ENCODE peak calls at places on chromosomes 3 and 15, in six cellular contexts. A is transverse colon, T is HCT116, J is K562, E is GM23338, C is breast epithelium. I is an unnamed sample.

GRCh38 chr15:76799760-76800159 is 105.4 kb downstream of the SCAPER start:
- DNase-seq in J (peak; percentile 12), T (no peak), A (no peak), E (no peak), C (no peak), I (no peak)

GRCh38 chr15:101170568-101171350 is 81.1 kb downstream of the CHSY1 start:
- DNase-seq in A (no peak), T (no peak), E (no peak), J (no peak), C (no peak), I (peak; percentile 84)

GRCh38 chr15:28978011-28978378 is 92.2 kb downstream of the APBA2 start:
- DNase-seq in C (no peak), E (no peak), A (no peak), T (no peak), J (no peak), I (no peak)

GRCh38 chr3:188403404-188403803 is 249.4 kb downstream of the LPP start:
- DNase-seq in T (no peak), A (no peak), C (no peak), E (no peak), J (no peak), I (no peak)

GRCh38 chr3:148238421-148238821 is 459.3 kb upstream of the AGTR1 start:
- DNase-seq in C (no peak), T (no peak), E (no peak), A (no peak), J (no peak), I (no peak)

GRCh38 chr3:124964432-124964831 is 29.9 kb upstream of the MUC13 start:
- DNase-seq in J (no peak), A (no peak), T (no peak), E (no peak), C (no peak), I (no peak)

GRCh38 chr15:79440355-79440908 is 8.3 kb downstream of the MINAR1 start:
- DNase-seq in E (peak; percentile 53), T (no peak), C (no peak), J (no peak), A (no peak), I (no peak)

GRCh38 chr3:181941250-181941649 is 229.5 kb downstream of the SOX2 start:
- DNase-seq in J (no peak), E (no peak), T (no peak), A (no peak), C (no peak), I (no peak)

GRCh38 chr3:143600762-143601161 is 247.5 kb downstream of the SLC9A9 start:
- DNase-seq in A (no peak), J (no peak), T (no peak), E (peak; percentile 4), C (no peak), I (no peak)

GRCh38 chr3:130850044-130850797 is 43.7 kb upstream of the ATP2C1 start:
- DNase-seq in J (peak; percentile 40), E (no peak), A (no peak), C (no peak), T (no peak), I (no peak)

GRCh38 chr3:24199775-24200247 is 254.7 kb downstream of the NR1D2 start:
- DNase-seq in J (no peak), C (no peak), E (no peak), A (no peak), T (no peak), I (no peak)

GRCh38 chr3:53805463-53806159 is 40.6 kb downstream of the CHDH start:
- DNase-seq in T (no peak), E (no peak), C (no peak), A (no peak), J (no peak), I (peak; percentile 22)

GRCh38 chr3:23648965-23649328 is 156.8 kb upstream of the UBE2E1 start:
- DNase-seq in E (no peak), C (no peak), J (no peak), T (no peak), A (peak; percentile 63), I (no peak)

GRCh38 chr3:155001289-155002007 is 78.7 kb upstream of the MME start:
- DNase-seq in E (no peak), A (no peak), C (no peak), T (no peak), J (no peak), I (no peak)

GRCh38 chr15:65962187-65962586 is 92.9 kb downstream of the RAB11A start:
- DNase-seq in J (no peak), C (no peak), E (no peak), A (no peak), T (no peak), I (no peak)

GRCh38 chr15:65960586-65960985 is 91.3 kb downstream of the RAB11A start:
- DNase-seq in J (no peak), E (no peak), T (no peak), C (no peak), A (no peak), I (no peak)

GRCh38 chr15:65963911-65964482 is 94.7 kb downstream of the RAB11A start:
- DNase-seq in T (no peak), J (no peak), C (no peak), A (no peak), E (no peak), I (no peak)

GRCh38 chr15:65964792-65965433 is 95.6 kb downstream of the RAB11A start:
- DNase-seq in T (no peak), E (no peak), A (no peak), J (no peak), C (no peak), I (no peak)

DNA sequence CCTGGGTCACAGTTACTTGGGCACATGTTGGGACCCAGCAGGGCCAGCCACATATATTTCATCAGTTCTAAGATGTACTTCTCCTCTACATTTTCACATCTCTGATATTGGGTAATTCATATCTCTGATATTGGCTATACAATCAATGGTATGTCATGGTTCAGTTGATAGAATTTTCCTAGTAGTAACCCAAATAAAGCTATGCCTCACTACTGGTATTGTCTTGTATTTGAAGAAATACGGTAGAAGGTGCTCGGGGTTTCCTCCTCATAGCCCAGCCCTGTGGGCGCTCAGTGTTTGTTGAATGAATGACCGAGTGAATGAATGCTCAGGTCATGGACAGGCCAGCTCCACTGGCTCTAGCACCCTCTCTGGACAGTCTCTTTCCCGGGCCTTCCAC is 94.1 kb downstream of the RAB11A start:
- DNase-seq in T (no peak), J (no peak), A (no peak), C (no peak), E (no peak), I (no peak)
- H3K27me3 ChIP-seq in T (peaks cover 17% of the 10 kb centered on the region), J (peaks cover 26% of the 10 kb centered on the region), A (peaks cover 17% of the 10 kb centered on the region), C (peaks cover 27% of the 10 kb centered on the region), E (no peaks in the 10 kb centered on the region), I (peaks cover 25% of the 10 kb centered on the region)

GRCh38 chr3:59480486-59480995 is 430.7 kb upstream of the CFAP20DC start:
- DNase-seq in E (no peak), T (no peak), J (no peak), A (no peak), C (no peak), I (no peak)
- H3K4me3 ChIP-seq in E (no peak overlapping the region), T (no peak overlapping the region), J (no peak overlapping the region), A (no peak overlapping the region), C (no peak overlapping the region), I (no peak overlapping the region)

DNA sequence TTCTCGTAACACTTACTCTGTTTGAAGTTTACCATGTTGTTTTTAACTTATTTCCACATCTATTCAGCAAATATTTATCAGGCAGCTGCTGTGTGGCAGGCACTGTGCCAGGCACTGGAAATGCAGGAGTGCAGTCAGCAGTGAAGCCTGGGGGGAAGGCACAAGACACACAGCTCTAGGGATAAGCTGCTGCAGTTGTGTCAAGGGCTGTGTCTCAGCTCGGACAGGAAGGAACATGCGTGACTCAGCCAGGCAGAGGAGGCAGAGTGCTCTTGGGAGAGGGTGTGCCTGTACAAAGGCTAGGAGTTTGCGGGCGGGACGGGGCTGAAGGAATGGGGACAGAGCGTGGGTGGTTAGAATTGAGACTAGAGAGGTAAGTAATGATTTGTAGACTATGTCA is 24.7 kb downstream of the LYSMD4 start:
- DNase-seq in C (peak; percentile 64), T (peak; percentile 79), A (peak; percentile 77), E (no peak), J (no peak), I (peak; percentile 91)
- TF ChIP-seq POLR2AphosphoS5 in C (peak; percentile 64), T (peak; percentile 45), A (peak; percentile 22), E (no peak), J (no peak), I (peak; percentile 81)

GRCh38 chr15:62277816-62278394 is 112.8 kb upstream of the C2CD4B start:
- DNase-seq in E (peak; percentile 28), T (no peak), A (no peak), J (no peak), C (no peak), I (no peak)

GRCh38 chr15:62275818-62276217 is 110.7 kb upstream of the C2CD4B start:
- DNase-seq in T (no peak), E (no peak), A (no peak), C (no peak), J (no peak), I (no peak)

GRCh38 chr15:62278534-62278933 is 113.4 kb upstream of the C2CD4B start:
- DNase-seq in J (no peak), T (no peak), E (no peak), A (no peak), C (no peak), I (no peak)

GRCh38 chr15:62280625-62281024 is 115.5 kb upstream of the C2CD4B start:
- DNase-seq in E (no peak), C (no peak), T (no peak), J (no peak), A (no peak), I (no peak)
- H3K27me3 ChIP-seq in E (no peaks in the 10 kb centered on the region), C (no peaks in the 10 kb centered on the region), T (peaks cover 38% of the 10 kb centered on the region), J (peaks cover 5% of the 10 kb centered on the region), A (peaks cover 6% of the 10 kb centered on the region), I (no peaks in the 10 kb centered on the region)

GRCh38 chr3:112338021-112338726 is 5.2 kb downstream of the CD200 start:
- DNase-seq in E (no peak), A (no peak), J (no peak), T (no peak), C (no peak), I (no peak)

GRCh38 chr3:112334709-112335108 is 1.8 kb downstream of the CD200 start:
- DNase-seq in C (no peak), E (no peak), A (no peak), T (no peak), J (no peak), I (no peak)

GRCh38 chr3:112327371-112327951 is 5.5 kb upstream of the CD200 start:
- DNase-seq in T (peak; percentile 55), E (peak; percentile 77), J (peak; percentile 6), C (no peak), A (no peak), I (no peak)

GRCh38 chr3:112333386-112334334 is 704 bp downstream of the CD200 start:
- DNase-seq in T (no peak), A (no peak), J (no peak), E (peak; percentile 87), C (no peak), I (no peak)

GRCh38 chr3:112333002-112333385 is at the start of gene CD200:
- DNase-seq in J (no peak), C (peak; percentile 62), T (no peak), A (peak; percentile 68), E (peak; percentile 88), I (peak; percentile 79)
- H3K4me3 ChIP-seq in J (no peak within 1 kb of the TSS), C (peak within 1 kb of the TSS; percentile 68), T (no peak within 1 kb of the TSS), A (peak within 1 kb of the TSS; percentile 73), E (peak within 1 kb of the TSS; percentile 78), I (peak within 1 kb of the TSS; percentile 42)

GRCh38 chr3:48271763-48272498 is 31.0 kb downstream of the ZNF589 start:
- DNase-seq in J (no peak), E (peak; percentile 26), C (no peak), A (no peak), T (no peak), I (no peak)
- TF ChIP-seq POLR2AphosphoS5 in J (no peak), E (peak; percentile 34), C (no peak), A (no peak), T (no peak), I (no peak)